ENCODE peak calls at places on chromosomes 13 and 19, in six cellular contexts. W is heart left ventricle; L is type B pancreatic cell; V is effector memory CD4-positive, alpha-beta T cell; K is AG09309; P is central memory CD8-positive, alpha-beta T cell. Q is an unnamed sample.

GRCh38 chr13:43261018-43261417 is 237.6 kb downstream of the DNAJC15 start:
- DNase-seq in W (no peak), K (peak; percentile 41), V (no peak), P (no peak), L (no peak), Q (no peak)

GRCh38 chr19:8988204-8988603 is 22.0 kb downstream of the MUC16 start:
- DNase-seq in K (no peak), P (no peak), W (no peak), V (no peak), L (no peak), Q (peak; percentile 10)

GRCh38 chr19:30557212-30557611 is 185.0 kb downstream of the ZNF536 start:
- DNase-seq in W (no peak), P (no peak), L (no peak), K (no peak), V (no peak), Q (no peak)

GRCh38 chr13:75935805-75936204 is 299.7 kb downstream of the LMO7 start:
- DNase-seq in K (no peak), P (no peak), L (no peak), W (no peak), V (no peak), Q (no peak)

GRCh38 chr13:110416131-110416584 is 109.1 kb downstream of the COL4A2 start:
- DNase-seq in K (no peak), W (no peak), P (no peak), L (no peak), V (no peak), Q (no peak)

GRCh38 chr13:61013782-61014181 is 401.9 kb downstream of the PCDH20 start:
- DNase-seq in P (no peak), V (no peak), W (no peak), K (no peak), L (no peak), Q (no peak)

GRCh38 chr19:14187586-14187985 is 18.4 kb downstream of the ADGRL1 start:
- DNase-seq in V (no peak), P (no peak), K (no peak), L (no peak), W (no peak), Q (no peak)

GRCh38 chr19:55353803-55354697 is 469 bp downstream of the COX6B2 start:
- DNase-seq in W (peak; percentile 52), P (no peak), V (peak; percentile 71), K (no peak), L (peak; percentile 75), Q (no peak)

GRCh38 chr19:1041272-1041834 is 1.4 kb downstream of the ABCA7 start:
- DNase-seq in P (no peak), K (no peak), V (no peak), W (no peak), L (no peak), Q (no peak)

GRCh38 chr13:75687145-75687763 is 51.1 kb downstream of the LMO7 start:
- DNase-seq in K (no peak), P (no peak), L (no peak), V (no peak), W (no peak), Q (no peak)

GRCh38 chr19:1846517-1847205 is 1.6 kb downstream of the REXO1 start:
- DNase-seq in P (no peak), W (no peak), V (no peak), L (no peak), K (no peak), Q (no peak)

GRCh38 chr19:42090687-42091086 is 14.7 kb downstream of the ZNF574 start:
- DNase-seq in L (no peak), W (no peak), K (no peak), V (no peak), P (no peak), Q (no peak)

GRCh38 chr13:27424246-27425150 is at the start of gene GTF3A:
- DNase-seq in L (peak; percentile 92), K (peak; percentile 49), P (peak; percentile 83), V (peak; percentile 83), W (peak; percentile 90), Q (peak; percentile 77)

GRCh38 chr13:113118328-113119021 is 4.1 kb upstream of the F10 start:
- DNase-seq in W (no peak), V (no peak), L (peak; percentile 67), K (no peak), P (no peak), Q (no peak)

GRCh38 chr13:86559915-86560314 is 760.7 kb upstream of the SLITRK6 start:
- DNase-seq in K (no peak), P (no peak), V (no peak), L (no peak), W (no peak), Q (no peak)

GRCh38 chr13:114077938-114078335 is 54.5 kb downstream of the RASA3 start:
- DNase-seq in L (no peak), P (no peak), W (no peak), K (no peak), V (no peak), Q (no peak)

GRCh38 chr19:46648070-46648960 is 12.3 kb upstream of the GNG8 start:
- DNase-seq in W (no peak), V (no peak), P (no peak), L (no peak), K (no peak), Q (no peak)